ENCODE peak calls at places on chromosome 7, in eight cellular contexts. P is A549, Q is choroid plexus epithelial cell, B is dorsolateral prefrontal cortex, N is body of pancreas, J is kidney, H is left ventricle myocardium inferior, O is cardiac fibroblast. T is an unnamed sample.

GRCh38 chr7:115631782-115632181 is 398.8 kb downstream of the TFEC start:
- DNase-seq in P (no peak), Q (no peak), B (no peak), N (no peak), J (no peak), H (no peak), O (peak), T (peak)

GRCh38 chr7:117217121-117217520 is 105.7 kb downstream of the WNT2 start:
- DNase-seq in P (no peak), Q (no peak), B (no peak), N (no peak), J (no peak), H (no peak), O (no peak), T (no peak)

GRCh38 chr7:33040803-33041516 is 21.6 kb downstream of the NT5C3A start:
- DNase-seq in P (peak), Q (peak), B (no peak), N (peak), J (no peak), H (no peak), O (peak), T (no peak)

GRCh38 chr7:122188785-122189184 is 44.7 kb upstream of the AASS start:
- DNase-seq in P (no peak), Q (no peak), B (no peak), N (no peak), J (no peak), H (no peak), O (no peak), T (no peak)

GRCh38 chr7:17274551-17275245 is 23.8 kb upstream of the AHR start:
- DNase-seq in P (no peak), Q (peak), B (no peak), N (no peak), J (no peak), H (no peak), O (peak), T (peak)

GRCh38 chr7:102106625-102107024 is 180.0 kb upstream of the SH2B2 start:
- DNase-seq in P (no peak), Q (no peak), B (no peak), N (no peak), J (no peak), H (no peak), O (no peak), T (no peak)

GRCh38 chr7:33973235-33974015 is 68.1 kb downstream of the BMPER start:
- DNase-seq in P (peak), Q (no peak), B (no peak), N (no peak), J (no peak), H (no peak), O (no peak), T (no peak)

GRCh38 chr7:12569673-12570072 is 847 bp upstream of the SCIN start:
- DNase-seq in P (no peak), Q (no peak), B (no peak), N (no peak), J (no peak), H (no peak), O (no peak), T (no peak)

GRCh38 chr7:45890902-45891461 is 2.7 kb downstream of the IGFBP1 start:
- DNase-seq in P (peak), Q (peak), B (no peak), N (no peak), J (no peak), H (no peak), O (peak), T (peak)

GRCh38 chr7:121431389-121431788 is 35.3 kb upstream of the FAM3C start:
- DNase-seq in P (no peak), Q (no peak), B (no peak), N (no peak), J (no peak), H (no peak), O (no peak), T (no peak)

GRCh38 chr7:74452748-74453320 is 872 bp upstream of the GTF2IRD1 start:
- DNase-seq in P (no peak), Q (peak), B (no peak), N (peak), J (peak), H (no peak), O (peak), T (no peak)
- H3K4me3 ChIP-seq in P (peak), Q (peak), B (peak), N (no peak), J (peak), H (peak), O (peak), T (peak)

GRCh38 chr7:36280840-36281812 is 108.5 kb upstream of the ANLN start:
- DNase-seq in P (peak), Q (peak), B (peak), N (no peak), J (peak), H (peak), O (peak), T (peak)
- H3K4me3 ChIP-seq in P (peak), Q (peak), B (peak), N (no peak), J (no peak), H (no peak), O (no peak), T (peak)

DNA sequence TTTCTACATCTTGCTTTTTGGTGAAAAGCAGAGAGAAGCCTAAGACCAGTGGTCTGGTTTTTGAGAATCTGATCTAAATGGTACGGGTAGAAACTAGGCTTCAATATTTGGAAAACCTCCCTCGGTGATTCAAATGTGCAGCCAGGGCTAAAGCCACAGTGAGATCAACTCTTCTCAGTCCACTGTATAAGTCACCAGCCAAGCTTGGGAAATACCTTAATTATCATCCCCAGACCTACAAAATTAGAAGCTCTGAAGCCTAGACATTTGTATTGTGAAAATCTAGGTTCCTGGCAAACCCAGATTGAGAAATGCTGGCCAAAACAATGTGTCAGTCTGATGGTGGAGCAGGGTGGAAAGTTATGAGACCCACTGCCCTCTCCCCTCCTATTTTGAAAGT is 131.7 kb downstream of the DGKI start:
- DNase-seq in P (no peak), Q (peak), B (no peak), N (no peak), J (no peak), H (no peak), O (peak), T (peak)
- H3K4me3 ChIP-seq in P (no peak), Q (no peak), B (no peak), N (no peak), J (no peak), H (no peak), O (no peak), T (no peak)

GRCh38 chr7:100745184-100745583 is 11.8 kb downstream of the ZAN start:
- DNase-seq in P (no peak), Q (peak), B (no peak), N (peak), J (no peak), H (peak), O (peak), T (peak)
- H3K4me3 ChIP-seq in P (no peak), Q (peak), B (peak), N (no peak), J (peak), H (peak), O (peak), T (peak)

DNA sequence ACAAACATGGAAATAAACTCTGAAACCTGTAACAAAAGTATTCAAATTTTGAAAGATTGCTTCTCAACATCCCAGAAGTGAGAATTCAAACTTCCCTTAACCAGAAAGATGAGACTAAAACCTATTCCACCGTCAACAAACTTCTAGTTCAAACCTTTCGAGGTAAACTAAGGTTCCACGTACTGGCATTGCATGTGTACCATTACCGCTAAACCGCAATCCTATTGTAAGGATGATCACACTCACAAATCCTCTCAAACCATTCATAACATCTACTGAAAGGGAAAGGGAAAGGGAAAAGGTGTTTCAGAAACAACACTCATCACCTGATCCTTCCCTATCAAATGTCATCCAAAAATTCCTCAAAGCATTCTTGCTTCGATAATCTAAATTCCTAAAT is 3.1 kb downstream of the SMURF1 start:
- DNase-seq in P (no peak), Q (no peak), B (no peak), N (no peak), J (no peak), H (no peak), O (no peak), T (no peak)
- H3K4me3 ChIP-seq in P (peak), Q (no peak), B (peak), N (no peak), J (peak), H (peak), O (no peak), T (peak)

DNA sequence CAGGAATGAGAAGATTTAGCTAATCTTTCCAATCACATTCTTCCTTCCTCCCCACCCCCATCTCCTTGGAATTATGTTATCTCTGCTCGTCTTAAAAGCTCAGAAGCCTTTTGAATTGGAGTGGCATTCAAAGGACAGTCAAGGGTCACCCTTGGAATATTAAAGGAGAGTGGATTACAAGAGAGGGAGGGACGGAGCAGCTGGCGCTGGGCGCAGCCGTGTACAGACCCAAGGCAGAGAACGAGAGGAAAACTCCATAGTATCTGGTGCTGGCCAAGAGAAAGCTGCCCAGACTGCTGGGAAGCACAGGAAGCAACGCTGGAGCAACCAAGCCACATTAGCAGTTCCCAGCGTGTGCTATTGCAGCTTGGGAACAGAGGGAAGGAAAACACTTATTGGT is 95.7 kb downstream of the POU6F2 start:
- DNase-seq in P (no peak), Q (no peak), B (no peak), N (no peak), J (peak), H (no peak), O (peak), T (no peak)
- H3K4me3 ChIP-seq in P (no peak), Q (no peak), B (peak), N (no peak), J (no peak), H (no peak), O (no peak), T (no peak)

T was measured in fibroblast of pulmonary artery.